ENCODE peak calls at places on chromosomes 7 and 10, in nine cellular contexts. P is heart left ventricle, E is sigmoid colon, Q is uterus, H is A549, S is ovary, R is IMR-90, A is prostate gland, M is transverse colon. I is an unnamed sample. For H3K4me1, the result is how much of the 10 kb centered on the place peaks cover.

GRCh38 chr10:92572362-92573090 is 1.4 kb downstream of the IDE start:
- DNase-seq in P (no peak), E (no peak), Q (no peak), H (no peak), S (no peak), R (no peak), A (no peak), M (no peak), I (no peak)

GRCh38 chr7:142413280-142414000 is 155.6 kb upstream of the PRSS58 start:
- DNase-seq in P (no peak), E (no peak), Q (no peak), H (no peak), S (no peak), R (no peak), A (no peak), M (no peak), I (no peak)

GRCh38 chr10:100562008-100562672 is 26.4 kb downstream of the HIF1AN start:
- DNase-seq in P (peak), E (peak), Q (no peak), H (peak), S (peak), R (peak), A (peak), M (peak), I (peak)

GRCh38 chr7:131861620-131862346 is 305.4 kb upstream of the PODXL start:
- DNase-seq in P (no peak), E (no peak), Q (no peak), H (no peak), S (no peak), R (peak), A (no peak), M (no peak), I (no peak)

GRCh38 chr7:90403174-90404113 is at the start of gene CLDN12:
- DNase-seq in P (peak), E (peak), Q (peak), H (peak), S (peak), R (peak), A (peak), M (peak), I (peak)

GRCh38 chr7:135670179-135670578 is 7.9 kb downstream of the STMP1 start:
- DNase-seq in P (no peak), E (no peak), Q (no peak), H (no peak), S (no peak), R (peak), A (no peak), M (no peak), I (no peak)

GRCh38 chr10:92087750-92088395 is 164.3 kb downstream of the BTAF1 start:
- DNase-seq in P (peak), E (peak), Q (peak), H (peak), S (peak), R (peak), A (peak), M (peak), I (peak)

GRCh38 chr7:117051808-117052207 is 98.5 kb downstream of the ST7 start:
- DNase-seq in P (no peak), E (no peak), Q (no peak), H (no peak), S (no peak), R (no peak), A (no peak), M (no peak), I (no peak)

GRCh38 chr10:76774987-76775603 is 862.5 kb downstream of the KCNMA1 start:
- DNase-seq in P (peak), E (no peak), Q (no peak), H (no peak), S (no peak), R (no peak), A (no peak), M (no peak), I (no peak)

GRCh38 chr7:4067476-4067760 is 614.7 kb upstream of the FOXK1 start:
- DNase-seq in P (no peak), E (no peak), Q (no peak), H (no peak), S (no peak), R (no peak), A (no peak), M (no peak), I (no peak)

GRCh38 chr7:21086688-21087087 is 300.0 kb upstream of the SP8 start:
- DNase-seq in P (no peak), E (no peak), Q (no peak), H (no peak), S (no peak), R (no peak), A (peak), M (no peak), I (no peak)

GRCh38 chr7:47557986-47558670 is 23.8 kb downstream of the TNS3 start:
- DNase-seq in P (no peak), E (no peak), Q (no peak), H (no peak), S (no peak), R (no peak), A (no peak), M (no peak), I (no peak)

GRCh38 chr7:116953372-116953726 is at the start of gene ST7:
- DNase-seq in P (peak), E (peak), Q (peak), H (peak), S (no peak), R (peak), A (peak), M (peak), I (no peak)

GRCh38 chr7:22726849-22727792 is at the start of gene IL6:
- DNase-seq in P (peak), E (peak), Q (peak), H (no peak), S (peak), R (peak), A (peak), M (peak), I (peak)

GRCh38 chr10:92208736-92209135 is 82.1 kb downstream of the CPEB3 start:
- DNase-seq in P (no peak), E (no peak), Q (no peak), H (no peak), S (no peak), R (peak), A (no peak), M (no peak), I (no peak)

GRCh38 chr10:15313034-15313433 is 58.1 kb downstream of the FAM171A1 start:
- DNase-seq in P (no peak), E (no peak), Q (no peak), H (no peak), S (no peak), R (no peak), A (no peak), M (no peak), I (no peak)

GRCh38 chr10:29960261-29960660 is 99.1 kb downstream of the JCAD start:
- DNase-seq in P (no peak), E (no peak), Q (no peak), H (no peak), S (no peak), R (no peak), A (no peak), M (no peak), I (no peak)

GRCh38 chr7:11427686-11428273 is 404.2 kb downstream of the THSD7A start:
- DNase-seq in P (no peak), E (no peak), Q (no peak), H (peak), S (no peak), R (peak), A (peak), M (no peak), I (no peak)

GRCh38 chr10:75379817-75380216 is 21.7 kb downstream of the ZNF503 start:
- DNase-seq in P (no peak), E (no peak), Q (no peak), H (no peak), S (no peak), R (no peak), A (no peak), M (no peak), I (no peak)

GRCh38 chr10:75379234-75379724 is 22.3 kb downstream of the ZNF503 start:
- DNase-seq in P (no peak), E (no peak), Q (peak), H (no peak), S (no peak), R (no peak), A (peak), M (no peak), I (no peak)

GRCh38 chr10:75375828-75376227 is 25.7 kb downstream of the ZNF503 start:
- DNase-seq in P (no peak), E (no peak), Q (no peak), H (no peak), S (no peak), R (no peak), A (no peak), M (no peak), I (no peak)

GRCh38 chr10:75378403-75378802 is 23.2 kb downstream of the ZNF503 start:
- DNase-seq in P (no peak), E (no peak), Q (no peak), H (no peak), S (no peak), R (no peak), A (no peak), M (no peak), I (no peak)

DNA sequence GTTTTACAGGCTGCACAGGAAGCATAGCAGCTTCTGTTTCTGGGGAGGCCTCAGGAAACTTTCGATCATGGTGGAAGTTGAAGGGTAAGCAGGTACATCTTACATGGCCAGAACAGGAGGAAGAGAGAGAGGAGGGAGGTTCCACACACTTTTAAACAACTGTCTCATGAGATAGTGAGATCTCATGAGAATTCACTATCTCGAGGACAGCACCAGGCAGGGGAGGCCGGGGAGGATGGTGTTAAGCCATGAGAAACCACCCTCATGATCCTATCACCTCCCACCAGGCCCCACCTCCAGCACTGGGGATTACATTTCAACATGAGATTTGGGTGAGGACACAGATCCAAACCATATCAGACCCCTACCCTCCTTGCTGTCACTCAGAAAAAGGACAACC is 23.7 kb downstream of the ZNF503 start:
- DNase-seq in P (no peak), E (no peak), Q (no peak), H (no peak), S (no peak), R (no peak), A (no peak), M (no peak), I (no peak)
- H3K4me1 ChIP-seq in P (under half), E (under half), Q (under half), H (under half), S (under half), R (under half), A (under half), M (under half), I (under half)

GRCh38 chr7:6399351-6399750 is 48.4 kb downstream of the DAGLB start:
- DNase-seq in P (no peak), E (no peak), Q (no peak), H (no peak), S (no peak), R (no peak), A (no peak), M (no peak), I (no peak)
- H3K27ac ChIP-seq in P (no peak), E (peak), Q (no peak), H (no peak), S (no peak), R (no peak), A (peak), M (peak), I (no peak)

GRCh38 chr7:152115021-152115718 is 89.7 kb downstream of the GALNT11 start:
- DNase-seq in P (no peak), E (no peak), Q (no peak), H (no peak), S (no peak), R (no peak), A (no peak), M (no peak), I (no peak)
- TF ChIP-seq POLR2A in P (no peak), E (no peak), Q (no peak), H (no peak), S (no peak), R (no peak), A (no peak), M (no peak), I (no peak)

DNA sequence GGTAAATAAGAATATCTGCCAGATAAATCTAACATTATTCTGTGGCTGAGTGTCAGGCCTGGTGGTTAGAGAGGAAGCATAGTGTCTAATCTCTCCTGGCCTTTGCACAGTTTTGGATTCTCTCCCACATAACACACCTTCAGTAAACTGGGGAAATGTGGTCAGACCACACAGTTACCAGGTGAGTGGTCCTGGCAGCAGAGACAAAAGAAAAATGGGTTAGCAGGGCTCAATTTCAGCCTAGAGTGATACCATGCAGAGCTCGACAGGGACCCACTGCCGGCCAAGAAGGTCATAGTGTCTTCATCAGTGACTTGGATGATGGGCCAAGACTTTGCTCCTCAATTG is 69.1 kb upstream of the EFCAB10 start:
- DNase-seq in P (no peak), E (peak), Q (no peak), H (no peak), S (no peak), R (no peak), A (no peak), M (no peak), I (no peak)
- H3K4me1 ChIP-seq in P (under half), E (under half), Q (under half), H (under half), S (under half), R (under half), A (under half), M (under half), I (under half)

GRCh38 chr7:50793115-50793946 is 10.6 kb upstream of the GRB10 start:
- DNase-seq in P (peak), E (peak), Q (peak), H (peak), S (peak), R (peak), A (peak), M (peak), I (peak)
- H3K27ac ChIP-seq in P (peak), E (peak), Q (peak), H (peak), S (peak), R (no peak), A (peak), M (peak), I (peak)

DNA sequence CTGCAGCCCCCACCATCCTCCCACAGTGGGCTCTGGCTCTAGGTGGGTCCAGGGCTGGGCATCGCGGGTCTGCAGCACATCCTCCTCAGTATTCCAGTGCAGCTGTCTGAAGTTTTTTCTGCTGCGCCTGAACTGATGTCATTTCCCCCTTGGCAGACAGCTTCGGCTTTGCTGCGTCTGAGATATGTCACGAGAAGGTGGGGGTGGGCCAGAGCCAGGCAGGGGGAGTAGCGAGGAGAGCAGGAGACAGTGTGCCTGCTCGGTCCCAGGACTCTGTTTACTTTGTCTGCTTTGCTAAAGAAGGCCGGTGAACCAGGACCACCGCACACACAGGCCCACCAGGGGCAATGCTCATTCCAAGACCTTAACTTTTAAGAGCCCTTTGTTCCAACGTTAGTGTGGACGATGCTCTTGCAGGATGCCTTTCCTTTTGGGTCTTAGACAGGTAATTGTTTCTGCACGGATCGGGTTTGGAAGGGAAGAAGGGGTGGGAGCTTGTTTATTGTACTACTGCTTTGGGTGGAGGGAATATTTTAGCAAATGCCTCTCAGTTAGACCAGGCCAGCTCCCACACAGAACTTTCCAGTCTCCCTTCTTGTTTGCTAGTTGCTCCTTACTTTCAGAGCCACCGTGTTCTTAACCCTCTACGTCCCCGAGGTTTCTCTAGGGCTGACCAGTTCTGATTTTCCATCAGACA is 32.4 kb downstream of the WBP1L start:
- DNase-seq in P (peak), E (peak), Q (peak), H (no peak), S (peak), R (peak), A (peak), M (peak), I (peak)
- TF ChIP-seq POLR2A in P (no peak), E (peak), Q (peak), H (no peak), S (peak), R (no peak), A (peak), M (peak), I (peak)

DNA sequence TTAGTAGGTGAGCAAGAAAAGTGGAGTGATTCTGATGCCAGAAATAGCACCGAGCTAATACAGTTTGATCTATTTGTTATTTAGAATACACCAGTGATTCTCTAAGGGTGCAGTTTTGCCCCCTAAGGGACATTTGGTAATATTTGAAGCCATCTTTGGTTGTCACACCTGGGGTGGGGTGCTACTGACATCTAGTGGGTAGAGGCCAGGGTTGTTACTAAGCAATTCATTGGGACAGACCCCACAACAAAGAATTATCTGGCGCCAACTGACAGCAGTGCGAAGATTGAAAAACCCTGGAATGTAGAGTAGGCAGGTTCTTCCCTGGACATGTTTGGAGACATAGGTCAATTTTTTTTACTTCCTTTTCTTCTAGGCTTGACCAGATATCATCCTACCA is 14.6 kb downstream of the PALS2 start:
- DNase-seq in P (no peak), E (no peak), Q (no peak), H (no peak), S (no peak), R (no peak), A (no peak), M (no peak), I (no peak)
- H3K4me1 ChIP-seq in P (under half), E (under half), Q (under half), H (under half), S (under half), R (under half), A (under half), M (under half), I (under half)

GRCh38 chr10:510415-510881 is 179.0 kb downstream of the DIP2C start:
- DNase-seq in P (no peak), E (peak), Q (no peak), H (no peak), S (no peak), R (peak), A (peak), M (no peak), I (no peak)

GRCh38 chr10:509361-510102 is 179.9 kb downstream of the DIP2C start:
- DNase-seq in P (no peak), E (peak), Q (no peak), H (no peak), S (no peak), R (no peak), A (no peak), M (no peak), I (no peak)

GRCh38 chr10:511849-512191 is 177.6 kb downstream of the DIP2C start:
- DNase-seq in P (no peak), E (peak), Q (no peak), H (no peak), S (no peak), R (no peak), A (no peak), M (no peak), I (no peak)

GRCh38 chr10:513393-513792 is 176.1 kb downstream of the DIP2C start:
- DNase-seq in P (no peak), E (peak), Q (no peak), H (no peak), S (no peak), R (no peak), A (no peak), M (peak), I (peak)

GRCh38 chr10:511101-511848 is 178.2 kb downstream of the DIP2C start:
- DNase-seq in P (peak), E (peak), Q (peak), H (peak), S (peak), R (peak), A (peak), M (peak), I (peak)
- H3K27ac ChIP-seq in P (no peak), E (peak), Q (no peak), H (peak), S (no peak), R (no peak), A (peak), M (peak), I (no peak)

DNA sequence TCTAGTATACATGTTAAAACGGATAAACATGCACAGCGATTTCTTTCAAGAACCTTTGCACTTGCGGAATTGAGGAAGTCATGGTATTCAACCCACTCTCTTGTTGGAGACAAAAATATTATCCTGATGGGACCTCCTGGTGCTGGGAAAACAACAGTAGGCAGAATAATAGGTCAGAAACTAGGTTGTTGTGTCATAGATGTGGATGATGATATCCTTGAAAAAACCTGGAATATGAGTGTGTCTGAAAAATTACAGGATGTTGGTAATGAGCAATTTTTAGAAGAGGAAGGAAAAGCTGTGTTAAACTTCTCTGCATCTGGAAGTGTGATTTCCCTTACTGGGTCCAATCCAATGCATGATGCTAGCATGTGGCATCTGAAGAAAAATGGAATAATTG is 6.9 kb downstream of the THNSL1 start:
- DNase-seq in P (no peak), E (no peak), Q (no peak), H (no peak), S (no peak), R (no peak), A (no peak), M (no peak), I (no peak)
- TF ChIP-seq POLR2A in P (no peak), E (no peak), Q (no peak), H (no peak), S (no peak), R (no peak), A (no peak), M (no peak), I (no peak)

I was measured in right lobe of liver.